ENCODE peak calls at places on chromosomes 3 and 15, in eight cellular contexts. One of them, this sample, is unnamed.

GRCh38 chr15:81155375-81156218 is 21.5 kb downstream of the CFAP161 start:
- DNase-seq in stimulated activated CD4-positive, alpha-beta T cell treated with anti-CD3 and anti-CD28 coated beads, Interleukin-1b, Interleukin-23, amount 100 ng/mL, for 1 hour: no peak
- DNase-seq in NCI-H774: no peak
- DNase-seq in astrocyte of the spinal cord: peak
- DNase-seq in transverse colon: peak
- DNase-seq in LNCaP clone FGC: peak
- DNase-seq in hepatic stellate cell: peak
- DNase-seq in NCI-H1694 treated with DMSO at 0.1 percent for 48 hours: peak
- DNase-seq in this sample: peak

GRCh38 chr3:15875016-15875689 is 77.4 kb upstream of the ANKRD28 start:
- DNase-seq in stimulated activated CD4-positive, alpha-beta T cell treated with anti-CD3 and anti-CD28 coated beads, Interleukin-1b, Interleukin-23, amount 100 ng/mL, for 1 hour: no peak
- DNase-seq in NCI-H774: no peak
- DNase-seq in astrocyte of the spinal cord: peak
- DNase-seq in transverse colon: no peak
- DNase-seq in LNCaP clone FGC: no peak
- DNase-seq in hepatic stellate cell: peak
- DNase-seq in NCI-H1694 treated with DMSO at 0.1 percent for 48 hours: no peak
- DNase-seq in this sample: no peak

GRCh38 chr3:57221883-57222282 is 5.6 kb upstream of the APPL1 start:
- DNase-seq in stimulated activated CD4-positive, alpha-beta T cell treated with anti-CD3 and anti-CD28 coated beads, Interleukin-1b, Interleukin-23, amount 100 ng/mL, for 1 hour: no peak
- DNase-seq in NCI-H774: no peak
- DNase-seq in astrocyte of the spinal cord: peak
- DNase-seq in transverse colon: no peak
- DNase-seq in LNCaP clone FGC: no peak
- DNase-seq in hepatic stellate cell: peak
- DNase-seq in NCI-H1694 treated with DMSO at 0.1 percent for 48 hours: no peak
- DNase-seq in this sample: no peak

GRCh38 chr15:63331456-63331855 is 50.2 kb downstream of the CA12 start:
- DNase-seq in stimulated activated CD4-positive, alpha-beta T cell treated with anti-CD3 and anti-CD28 coated beads, Interleukin-1b, Interleukin-23, amount 100 ng/mL, for 1 hour: no peak
- DNase-seq in NCI-H774: no peak
- DNase-seq in astrocyte of the spinal cord: peak
- DNase-seq in transverse colon: no peak
- DNase-seq in LNCaP clone FGC: no peak
- DNase-seq in hepatic stellate cell: no peak
- DNase-seq in NCI-H1694 treated with DMSO at 0.1 percent for 48 hours: no peak
- DNase-seq in this sample: no peak

GRCh38 chr3:175410251-175410650 is 551.1 kb downstream of the NAALADL2 start:
- DNase-seq in stimulated activated CD4-positive, alpha-beta T cell treated with anti-CD3 and anti-CD28 coated beads, Interleukin-1b, Interleukin-23, amount 100 ng/mL, for 1 hour: no peak
- DNase-seq in NCI-H774: no peak
- DNase-seq in astrocyte of the spinal cord: peak
- DNase-seq in transverse colon: no peak
- DNase-seq in LNCaP clone FGC: no peak
- DNase-seq in hepatic stellate cell: no peak
- DNase-seq in NCI-H1694 treated with DMSO at 0.1 percent for 48 hours: no peak
- DNase-seq in this sample: no peak

GRCh38 chr3:164479406-164479805 is 598.9 kb downstream of the SI start:
- DNase-seq in stimulated activated CD4-positive, alpha-beta T cell treated with anti-CD3 and anti-CD28 coated beads, Interleukin-1b, Interleukin-23, amount 100 ng/mL, for 1 hour: no peak
- DNase-seq in NCI-H774: no peak
- DNase-seq in astrocyte of the spinal cord: no peak
- DNase-seq in transverse colon: no peak
- DNase-seq in LNCaP clone FGC: peak
- DNase-seq in hepatic stellate cell: no peak
- DNase-seq in NCI-H1694 treated with DMSO at 0.1 percent for 48 hours: no peak
- DNase-seq in this sample: peak

GRCh38 chr3:120349819-120350125 is 618 bp upstream of the LRRC58 start:
- DNase-seq in stimulated activated CD4-positive, alpha-beta T cell treated with anti-CD3 and anti-CD28 coated beads, Interleukin-1b, Interleukin-23, amount 100 ng/mL, for 1 hour: no peak
- DNase-seq in NCI-H774: no peak
- DNase-seq in astrocyte of the spinal cord: no peak
- DNase-seq in transverse colon: no peak
- DNase-seq in LNCaP clone FGC: no peak
- DNase-seq in hepatic stellate cell: no peak
- DNase-seq in NCI-H1694 treated with DMSO at 0.1 percent for 48 hours: no peak
- DNase-seq in this sample: no peak

GRCh38 chr3:67094769-67095168 is 96.7 kb downstream of the KBTBD8 start:
- DNase-seq in stimulated activated CD4-positive, alpha-beta T cell treated with anti-CD3 and anti-CD28 coated beads, Interleukin-1b, Interleukin-23, amount 100 ng/mL, for 1 hour: no peak
- DNase-seq in NCI-H774: no peak
- DNase-seq in astrocyte of the spinal cord: no peak
- DNase-seq in transverse colon: no peak
- DNase-seq in LNCaP clone FGC: peak
- DNase-seq in hepatic stellate cell: no peak
- DNase-seq in NCI-H1694 treated with DMSO at 0.1 percent for 48 hours: no peak
- DNase-seq in this sample: no peak

GRCh38 chr3:157226173-157226847 is 66.4 kb upstream of the CCNL1 start:
- DNase-seq in stimulated activated CD4-positive, alpha-beta T cell treated with anti-CD3 and anti-CD28 coated beads, Interleukin-1b, Interleukin-23, amount 100 ng/mL, for 1 hour: no peak
- DNase-seq in NCI-H774: no peak
- DNase-seq in astrocyte of the spinal cord: no peak
- DNase-seq in transverse colon: no peak
- DNase-seq in LNCaP clone FGC: no peak
- DNase-seq in hepatic stellate cell: no peak
- DNase-seq in NCI-H1694 treated with DMSO at 0.1 percent for 48 hours: no peak
- DNase-seq in this sample: no peak

GRCh38 chr3:86245360-86245759 is 745.6 kb downstream of the VGLL3 start:
- DNase-seq in stimulated activated CD4-positive, alpha-beta T cell treated with anti-CD3 and anti-CD28 coated beads, Interleukin-1b, Interleukin-23, amount 100 ng/mL, for 1 hour: no peak
- DNase-seq in NCI-H774: no peak
- DNase-seq in astrocyte of the spinal cord: no peak
- DNase-seq in transverse colon: no peak
- DNase-seq in LNCaP clone FGC: no peak
- DNase-seq in hepatic stellate cell: no peak
- DNase-seq in NCI-H1694 treated with DMSO at 0.1 percent for 48 hours: no peak
- DNase-seq in this sample: peak

This sample was measured in NCI-H2081.